ENCODE peak calls at places on chromosomes 3 and 15, in seven cellular contexts. C is NCI-H2227 treated with DMSO at 0.1 percent for 48 hours; O is Caco-2; W is EL; T is IMR-90; F is endodermal cell; G is natural killer cell treated with Interleukin-12 subunit alpha and Interleukin-12 subunit beta and Interleukin-15 and Interleukin-18, amount 100 ng/mL, for 72 hours. K is an unnamed sample.

GRCh38 chr15:97791824-97792792 is 168.4 kb upstream of the ARRDC4 start:
- DNase-seq in C (no peak), O (no peak), W (no peak), T (no peak), F (peak), G (no peak), K (no peak)

GRCh38 chr3:4570840-4571621 is 77.9 kb downstream of the ITPR1 start:
- DNase-seq in C (no peak), O (no peak), W (no peak), T (no peak), F (no peak), G (no peak), K (no peak)

GRCh38 chr3:98778852-98779379 is 15.8 kb downstream of the ST3GAL6 start:
- DNase-seq in C (no peak), O (peak), W (peak), T (peak), F (no peak), G (no peak), K (peak)

GRCh38 chr3:16790432-16791379 is 94.0 kb upstream of the PLCL2 start:
- DNase-seq in C (no peak), O (no peak), W (peak), T (no peak), F (no peak), G (no peak), K (no peak)

GRCh38 chr3:11705049-11705448 is 61.3 kb upstream of the VGLL4 start:
- DNase-seq in C (no peak), O (no peak), W (peak), T (no peak), F (no peak), G (no peak), K (no peak)

GRCh38 chr15:45333550-45333949 is 44.8 kb downstream of the GATM start:
- DNase-seq in C (no peak), O (no peak), W (peak), T (peak), F (no peak), G (no peak), K (no peak)

GRCh38 chr3:183149915-183150825 is 12.4 kb downstream of the LAMP3 start:
- DNase-seq in C (no peak), O (no peak), W (no peak), T (no peak), F (no peak), G (no peak), K (no peak)

GRCh38 chr3:2765002-2765579 is 345.1 kb downstream of the IL5RA start:
- DNase-seq in C (peak), O (no peak), W (no peak), T (no peak), F (peak), G (no peak), K (no peak)

GRCh38 chr15:58114812-58115211 is 23.4 kb upstream of the AQP9 start:
- DNase-seq in C (no peak), O (no peak), W (no peak), T (no peak), F (no peak), G (no peak), K (no peak)

GRCh38 chr3:77323616-77324015 is 283.7 kb downstream of the ROBO2 start:
- DNase-seq in C (no peak), O (no peak), W (no peak), T (no peak), F (no peak), G (no peak), K (no peak)

GRCh38 chr15:56058986-56059385 is 65.6 kb upstream of the NEDD4 start:
- DNase-seq in C (no peak), O (no peak), W (no peak), T (no peak), F (no peak), G (no peak), K (no peak)

GRCh38 chr3:159947220-159947619 is 41.4 kb upstream of the IL12A start:
- DNase-seq in C (no peak), O (no peak), W (peak), T (peak), F (no peak), G (no peak), K (no peak)

GRCh38 chr3:150275946-150276345 is 132.2 kb upstream of the TSC22D2 start:
- DNase-seq in C (no peak), O (no peak), W (peak), T (peak), F (no peak), G (no peak), K (no peak)

GRCh38 chr3:4720316-4721075 is 227.3 kb downstream of the ITPR1 start:
- DNase-seq in C (peak), O (peak), W (peak), T (peak), F (peak), G (no peak), K (no peak)

GRCh38 chr3:45224824-45225464 is 1.1 kb downstream of the TMEM158 start:
- DNase-seq in C (peak), O (peak), W (peak), T (peak), F (peak), G (no peak), K (peak)

GRCh38 chr15:70470556-70471191 is 292.7 kb downstream of the UACA start:
- DNase-seq in C (no peak), O (no peak), W (peak), T (no peak), F (no peak), G (peak), K (peak)

GRCh38 chr3:128463771-128464170 is 2.9 kb downstream of the DNAJB8 start:
- DNase-seq in C (no peak), O (no peak), W (no peak), T (no peak), F (no peak), G (no peak), K (no peak)

GRCh38 chr3:114848087-114848486 is 299.0 kb downstream of the ZBTB20 start:
- DNase-seq in C (no peak), O (no peak), W (no peak), T (no peak), F (no peak), G (no peak), K (no peak)

GRCh38 chr3:111534701-111535100 is 7.3 kb upstream of the CD96 start:
- DNase-seq in C (no peak), O (no peak), W (peak), T (peak), F (no peak), G (no peak), K (no peak)

GRCh38 chr3:178856804-178857203 is 214.8 kb downstream of the ZMAT3 start:
- DNase-seq in C (no peak), O (no peak), W (no peak), T (no peak), F (no peak), G (no peak), K (no peak)

GRCh38 chr3:172107403-172107802 is 68.0 kb downstream of the FNDC3B start:
- DNase-seq in C (no peak), O (no peak), W (no peak), T (no peak), F (no peak), G (peak), K (no peak)

GRCh38 chr3:177385831-177386301 is 188.6 kb upstream of the TBL1XR1 start:
- DNase-seq in C (no peak), O (no peak), W (peak), T (peak), F (no peak), G (no peak), K (no peak)

GRCh38 chr3:68057637-68058320 is 403.4 kb upstream of the SUCLG2 start:
- DNase-seq in C (no peak), O (no peak), W (no peak), T (no peak), F (no peak), G (no peak), K (no peak)

GRCh38 chr3:111739241-111739952 is 119.7 kb upstream of the PHLDB2 start:
- DNase-seq in C (no peak), O (no peak), W (peak), T (peak), F (no peak), G (no peak), K (no peak)

GRCh38 chr3:32406481-32407408 is 15.1 kb downstream of the CMTM7 start:
- DNase-seq in C (no peak), O (no peak), W (no peak), T (no peak), F (no peak), G (peak), K (no peak)

GRCh38 chr3:177351757-177352158 is 154.5 kb upstream of the TBL1XR1 start:
- DNase-seq in C (no peak), O (no peak), W (no peak), T (no peak), F (no peak), G (no peak), K (no peak)

GRCh38 chr3:98532709-98533571 is 1.2 kb downstream of the GPR15 start:
- DNase-seq in C (no peak), O (no peak), W (no peak), T (no peak), F (no peak), G (no peak), K (no peak)

GRCh38 chr3:185549111-185549510 is 3.3 kb downstream of the LIPH start:
- DNase-seq in C (no peak), O (no peak), W (peak), T (peak), F (no peak), G (no peak), K (no peak)

GRCh38 chr15:42803436-42803835 is 66.5 kb upstream of the CDAN1 start:
- DNase-seq in C (no peak), O (no peak), W (no peak), T (no peak), F (no peak), G (no peak), K (no peak)

GRCh38 chr3:138440137-138440536 is 5.7 kb downstream of the ESYT3 start:
- DNase-seq in C (no peak), O (no peak), W (peak), T (no peak), F (peak), G (no peak), K (no peak)

GRCh38 chr3:72317491-72317890 is 530.8 kb downstream of the SHQ1 start:
- DNase-seq in C (no peak), O (no peak), W (peak), T (peak), F (no peak), G (no peak), K (no peak)

K was measured in CD14-positive monocyte.